ENCODE peak calls at places on chromosomes 12 and 14, in six cellular contexts. One of them, this sample, is unnamed.

GRCh38 chr12:59055204-59055839 is 135.0 kb upstream of the LRIG3 start:
- DNase-seq in upper lobe of right lung: no peak
- DNase-seq in thoracic aorta: no peak
- DNase-seq in HepG2: no peak
- DNase-seq in endodermal cell: no peak
- DNase-seq in transverse colon: no peak
- DNase-seq in this sample: peak

GRCh38 chr12:80946591-80946990 is 8.9 kb upstream of the LIN7A start:
- DNase-seq in upper lobe of right lung: no peak
- DNase-seq in thoracic aorta: no peak
- DNase-seq in HepG2: no peak
- DNase-seq in endodermal cell: no peak
- DNase-seq in transverse colon: no peak
- DNase-seq in this sample: peak

GRCh38 chr12:74021937-74022336 is 515.7 kb upstream of the ATXN7L3B start:
- DNase-seq in upper lobe of right lung: no peak
- DNase-seq in thoracic aorta: no peak
- DNase-seq in HepG2: peak
- DNase-seq in endodermal cell: peak
- DNase-seq in transverse colon: peak
- DNase-seq in this sample: peak

GRCh38 chr12:118164798-118165486 is 29.0 kb downstream of the PEBP1 start:
- DNase-seq in upper lobe of right lung: no peak
- DNase-seq in thoracic aorta: no peak
- DNase-seq in HepG2: peak
- DNase-seq in endodermal cell: peak
- DNase-seq in transverse colon: no peak
- DNase-seq in this sample: peak

GRCh38 chr12:48826209-48826855 is 8.0 kb downstream of the CACNB3 start:
- DNase-seq in upper lobe of right lung: no peak
- DNase-seq in thoracic aorta: no peak
- DNase-seq in HepG2: no peak
- DNase-seq in endodermal cell: no peak
- DNase-seq in transverse colon: no peak
- DNase-seq in this sample: peak

GRCh38 chr12:70754330-70754741 is 117.1 kb upstream of the PTPRB start:
- DNase-seq in upper lobe of right lung: no peak
- DNase-seq in thoracic aorta: no peak
- DNase-seq in HepG2: no peak
- DNase-seq in endodermal cell: no peak
- DNase-seq in transverse colon: peak
- DNase-seq in this sample: peak

GRCh38 chr12:12272869-12273268 is 6.0 kb upstream of the LRP6 start:
- DNase-seq in upper lobe of right lung: no peak
- DNase-seq in thoracic aorta: no peak
- DNase-seq in HepG2: no peak
- DNase-seq in endodermal cell: no peak
- DNase-seq in transverse colon: no peak
- DNase-seq in this sample: no peak

GRCh38 chr12:90854136-90854689 is 100.8 kb downstream of the CCER1 start:
- DNase-seq in upper lobe of right lung: no peak
- DNase-seq in thoracic aorta: no peak
- DNase-seq in HepG2: peak
- DNase-seq in endodermal cell: peak
- DNase-seq in transverse colon: no peak
- DNase-seq in this sample: peak

GRCh38 chr12:3962661-3963483 is 89.7 kb upstream of the PARP11 start:
- DNase-seq in upper lobe of right lung: peak
- DNase-seq in thoracic aorta: no peak
- DNase-seq in HepG2: no peak
- DNase-seq in endodermal cell: peak
- DNase-seq in transverse colon: no peak
- DNase-seq in this sample: peak

GRCh38 chr14:75495399-75495798 is 26.9 kb upstream of the BATF start:
- DNase-seq in upper lobe of right lung: no peak
- DNase-seq in thoracic aorta: no peak
- DNase-seq in HepG2: no peak
- DNase-seq in endodermal cell: no peak
- DNase-seq in transverse colon: no peak
- DNase-seq in this sample: no peak

GRCh38 chr12:92063641-92064040 is 82.0 kb downstream of the BTG1 start:
- DNase-seq in upper lobe of right lung: no peak
- DNase-seq in thoracic aorta: no peak
- DNase-seq in HepG2: no peak
- DNase-seq in endodermal cell: no peak
- DNase-seq in transverse colon: no peak
- DNase-seq in this sample: no peak

GRCh38 chr12:120286768-120287490 is 4.8 kb downstream of the RNU4-2 start:
- DNase-seq in upper lobe of right lung: no peak
- DNase-seq in thoracic aorta: no peak
- DNase-seq in HepG2: no peak
- DNase-seq in endodermal cell: peak
- DNase-seq in transverse colon: no peak
- DNase-seq in this sample: peak

GRCh38 chr12:79935624-79936040 is 735 bp upstream of the PPP1R12A start:
- DNase-seq in upper lobe of right lung: no peak
- DNase-seq in thoracic aorta: no peak
- DNase-seq in HepG2: peak
- DNase-seq in endodermal cell: no peak
- DNase-seq in transverse colon: peak
- DNase-seq in this sample: peak

GRCh38 chr12:38904932-38905479 is 385 bp downstream of the CPNE8 start:
- DNase-seq in upper lobe of right lung: peak
- DNase-seq in thoracic aorta: peak
- DNase-seq in HepG2: peak
- DNase-seq in endodermal cell: peak
- DNase-seq in transverse colon: peak
- DNase-seq in this sample: peak

GRCh38 chr12:116916714-116917114 is 6.0 kb downstream of the FBXW8 start:
- DNase-seq in upper lobe of right lung: peak
- DNase-seq in thoracic aorta: no peak
- DNase-seq in HepG2: peak
- DNase-seq in endodermal cell: peak
- DNase-seq in transverse colon: peak
- DNase-seq in this sample: peak

GRCh38 chr14:68655021-68655811 is 137.7 kb downstream of the ZFP36L1 start:
- DNase-seq in upper lobe of right lung: no peak
- DNase-seq in thoracic aorta: no peak
- DNase-seq in HepG2: peak
- DNase-seq in endodermal cell: no peak
- DNase-seq in transverse colon: no peak
- DNase-seq in this sample: no peak

GRCh38 chr12:87140257-87140656 is 884.1 kb upstream of the MGAT4C start:
- DNase-seq in upper lobe of right lung: no peak
- DNase-seq in thoracic aorta: no peak
- DNase-seq in HepG2: no peak
- DNase-seq in endodermal cell: no peak
- DNase-seq in transverse colon: no peak
- DNase-seq in this sample: peak

GRCh38 chr12:91769736-91770135 is 375.9 kb downstream of the BTG1 start:
- DNase-seq in upper lobe of right lung: no peak
- DNase-seq in thoracic aorta: no peak
- DNase-seq in HepG2: no peak
- DNase-seq in endodermal cell: no peak
- DNase-seq in transverse colon: no peak
- DNase-seq in this sample: no peak

GRCh38 chr12:57370696-57371095 is 60.1 kb downstream of the R3HDM2 start:
- DNase-seq in upper lobe of right lung: no peak
- DNase-seq in thoracic aorta: no peak
- DNase-seq in HepG2: no peak
- DNase-seq in endodermal cell: no peak
- DNase-seq in transverse colon: no peak
- DNase-seq in this sample: no peak

GRCh38 chr12:50117057-50117622 is 5.1 kb downstream of the COX14 start:
- DNase-seq in upper lobe of right lung: peak
- DNase-seq in thoracic aorta: no peak
- DNase-seq in HepG2: no peak
- DNase-seq in endodermal cell: no peak
- DNase-seq in transverse colon: no peak
- DNase-seq in this sample: no peak

GRCh38 chr14:74407021-74407800 is 18.8 kb downstream of the SYNDIG1L start:
- DNase-seq in upper lobe of right lung: no peak
- DNase-seq in thoracic aorta: no peak
- DNase-seq in HepG2: no peak
- DNase-seq in endodermal cell: peak
- DNase-seq in transverse colon: no peak
- DNase-seq in this sample: no peak

GRCh38 chr12:15268927-15269552 is 47.8 kb upstream of the RERG start:
- DNase-seq in upper lobe of right lung: no peak
- DNase-seq in thoracic aorta: no peak
- DNase-seq in HepG2: peak
- DNase-seq in endodermal cell: peak
- DNase-seq in transverse colon: peak
- DNase-seq in this sample: peak

GRCh38 chr12:5511644-5512584 is 80.0 kb downstream of the NTF3 start:
- DNase-seq in upper lobe of right lung: no peak
- DNase-seq in thoracic aorta: no peak
- DNase-seq in HepG2: no peak
- DNase-seq in endodermal cell: peak
- DNase-seq in transverse colon: peak
- DNase-seq in this sample: no peak

GRCh38 chr12:591571-592505 is 71.4 kb downstream of the NINJ2 start:
- DNase-seq in upper lobe of right lung: no peak
- DNase-seq in thoracic aorta: no peak
- DNase-seq in HepG2: peak
- DNase-seq in endodermal cell: no peak
- DNase-seq in transverse colon: no peak
- DNase-seq in this sample: no peak

GRCh38 chr12:57657744-57658143 is 24.7 kb upstream of the B4GALNT1 start:
- DNase-seq in upper lobe of right lung: no peak
- DNase-seq in thoracic aorta: no peak
- DNase-seq in HepG2: no peak
- DNase-seq in endodermal cell: no peak
- DNase-seq in transverse colon: no peak
- DNase-seq in this sample: peak

GRCh38 chr12:27449893-27450534 is 3.5 kb downstream of the SMCO2 start:
- DNase-seq in upper lobe of right lung: no peak
- DNase-seq in thoracic aorta: no peak
- DNase-seq in HepG2: no peak
- DNase-seq in endodermal cell: no peak
- DNase-seq in transverse colon: no peak
- DNase-seq in this sample: no peak

GRCh38 chr14:99265571-99265970 is 6.4 kb downstream of the BCL11B start:
- DNase-seq in upper lobe of right lung: no peak
- DNase-seq in thoracic aorta: no peak
- DNase-seq in HepG2: no peak
- DNase-seq in endodermal cell: no peak
- DNase-seq in transverse colon: no peak
- DNase-seq in this sample: no peak

DNA sequence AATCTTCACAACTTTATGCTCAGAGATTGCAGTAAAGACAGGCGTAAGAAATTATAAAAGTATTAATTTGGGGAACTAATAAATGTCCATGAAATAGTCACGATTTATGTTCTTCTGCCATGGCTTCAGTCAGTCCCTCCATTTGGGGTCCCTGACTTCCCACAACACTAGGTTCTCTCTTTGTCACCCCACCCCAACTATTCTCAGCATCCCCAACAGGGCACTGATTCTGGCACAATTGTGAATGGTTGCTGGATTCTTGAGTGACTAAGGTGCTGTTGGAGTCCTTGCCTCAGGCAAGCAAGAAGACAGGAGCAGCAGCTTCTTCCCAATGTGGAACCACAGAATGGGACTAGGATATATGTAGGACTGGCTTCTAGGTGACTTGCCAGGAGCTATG is 15.3 kb downstream of the KRT76 start:
- DNase-seq in upper lobe of right lung: no peak
- DNase-seq in thoracic aorta: no peak
- DNase-seq in HepG2: no peak
- DNase-seq in endodermal cell: no peak
- DNase-seq in transverse colon: no peak
- DNase-seq in this sample: no peak
- TF ChIP-seq CTCF in upper lobe of right lung: no peak
- TF ChIP-seq CTCF in thoracic aorta: no peak
- TF ChIP-seq CTCF in HepG2: no peak
- TF ChIP-seq CTCF in endodermal cell: no peak
- TF ChIP-seq CTCF in transverse colon: no peak
- TF ChIP-seq CTCF in this sample: no peak

GRCh38 chr12:46368138-46368537 is 4.4 kb downstream of the SLC38A2 start:
- DNase-seq in upper lobe of right lung: no peak
- DNase-seq in thoracic aorta: no peak
- DNase-seq in HepG2: peak
- DNase-seq in endodermal cell: no peak
- DNase-seq in transverse colon: no peak
- DNase-seq in this sample: no peak
- H3K4me3 ChIP-seq in upper lobe of right lung: peak
- H3K4me3 ChIP-seq in thoracic aorta: peak
- H3K4me3 ChIP-seq in HepG2: peak
- H3K4me3 ChIP-seq in endodermal cell: peak
- H3K4me3 ChIP-seq in transverse colon: peak
- H3K4me3 ChIP-seq in this sample: peak

GRCh38 chr14:37709419-37710195 is 114.2 kb downstream of the TTC6 start:
- DNase-seq in upper lobe of right lung: no peak
- DNase-seq in thoracic aorta: no peak
- DNase-seq in HepG2: peak
- DNase-seq in endodermal cell: no peak
- DNase-seq in transverse colon: no peak
- DNase-seq in this sample: peak
- TF ChIP-seq CTCF in upper lobe of right lung: peak
- TF ChIP-seq CTCF in thoracic aorta: no peak
- TF ChIP-seq CTCF in HepG2: peak
- TF ChIP-seq CTCF in endodermal cell: peak
- TF ChIP-seq CTCF in transverse colon: peak
- TF ChIP-seq CTCF in this sample: peak

DNA sequence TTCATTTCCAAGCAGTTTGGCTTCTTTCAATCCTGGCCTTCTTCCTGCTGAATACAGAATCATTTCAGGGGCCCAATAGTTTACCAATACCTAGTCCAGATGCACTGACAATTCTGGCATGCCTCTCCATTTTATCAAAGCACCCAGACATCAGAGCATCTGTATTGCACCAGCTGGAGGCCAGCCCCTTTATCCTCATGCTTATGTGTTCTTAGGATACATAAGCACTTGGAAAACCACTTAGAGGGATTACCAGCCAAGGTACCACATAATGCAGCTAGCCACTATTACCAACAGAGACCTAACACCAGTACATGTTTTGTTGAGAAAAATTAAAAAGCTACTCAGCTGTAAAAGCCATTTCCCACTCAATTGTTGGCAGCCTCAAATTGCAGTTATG is 263.9 kb downstream of the DIO2 start:
- DNase-seq in upper lobe of right lung: no peak
- DNase-seq in thoracic aorta: no peak
- DNase-seq in HepG2: no peak
- DNase-seq in endodermal cell: no peak
- DNase-seq in transverse colon: no peak
- DNase-seq in this sample: no peak
- H3K4me3 ChIP-seq in upper lobe of right lung: no peak
- H3K4me3 ChIP-seq in thoracic aorta: no peak
- H3K4me3 ChIP-seq in HepG2: no peak
- H3K4me3 ChIP-seq in endodermal cell: no peak
- H3K4me3 ChIP-seq in transverse colon: no peak
- H3K4me3 ChIP-seq in this sample: no peak

GRCh38 chr14:93132472-93133065 is 16.8 kb upstream of the ITPK1 start:
- DNase-seq in upper lobe of right lung: no peak
- DNase-seq in thoracic aorta: no peak
- DNase-seq in HepG2: peak
- DNase-seq in endodermal cell: peak
- DNase-seq in transverse colon: no peak
- DNase-seq in this sample: peak
- TF ChIP-seq CTCF in upper lobe of right lung: peak
- TF ChIP-seq CTCF in thoracic aorta: no peak
- TF ChIP-seq CTCF in HepG2: peak
- TF ChIP-seq CTCF in endodermal cell: peak
- TF ChIP-seq CTCF in transverse colon: peak
- TF ChIP-seq CTCF in this sample: peak

This sample was measured in epithelial cell of esophagus.